ENCODE peak calls at places on chromosomes 5 and 9, in seven cellular contexts. R is AG04450, Y is heart right ventricle, S is ovary, P is OCI-LY7, E is BJ, L is MM.1S. F is an unnamed sample.

GRCh38 chr9:38768351-38768761 is 48.4 kb upstream of the FAM240B start:
- DNase-seq in Y (no peak), S (no peak), L (no peak), P (no peak), E (no peak), R (no peak), F (no peak)

GRCh38 chr5:155270737-155271136 is 257.2 kb downstream of the KIF4B start:
- DNase-seq in P (no peak), R (no peak), L (no peak), S (no peak), Y (no peak), E (no peak), F (no peak)

GRCh38 chr5:10366310-10367297 is 13.1 kb downstream of the MARCHF6 start:
- DNase-seq in P (no peak), Y (no peak), L (no peak), S (no peak), R (no peak), E (no peak), F (peak; percentile 75)

GRCh38 chr9:70256123-70256551 is 2.6 kb upstream of the SMC5 start:
- DNase-seq in P (no peak), S (no peak), Y (no peak), R (peak; percentile 61), L (no peak), E (no peak), F (peak; percentile 79)

GRCh38 chr5:154858972-154859950 is 834 bp downstream of the CNOT8 start:
- DNase-seq in Y (no peak), S (no peak), E (no peak), R (no peak), P (peak; percentile 74), L (peak; percentile 30), F (peak; percentile 28)

GRCh38 chr9:82490019-82490499 is 501.5 kb downstream of the SPATA31D1 start:
- DNase-seq in S (no peak), E (peak; percentile 51), P (no peak), Y (no peak), R (peak; percentile 53), L (no peak), F (peak; percentile 23)

GRCh38 chr9:113957778-113958430 is 81.8 kb downstream of the ZNF618 start:
- DNase-seq in L (no peak), R (peak; percentile 60), Y (no peak), S (no peak), P (no peak), E (peak; percentile 80), F (peak; percentile 84)

GRCh38 chr9:20188616-20189212 is 399.9 kb upstream of the SLC24A2 start:
- DNase-seq in L (no peak), S (no peak), Y (no peak), P (no peak), R (no peak), E (no peak), F (no peak)

GRCh38 chr9:89815903-89816573 is 211.2 kb downstream of the GADD45G start:
- DNase-seq in L (peak; percentile 14), R (no peak), E (no peak), Y (peak; percentile 56), P (peak; percentile 56), S (peak; percentile 80), F (no peak)

GRCh38 chr5:8660133-8660893 is 791.4 kb downstream of the MTRR start:
- DNase-seq in E (no peak), L (no peak), Y (no peak), S (no peak), R (peak; percentile 10), P (no peak), F (no peak)

GRCh38 chr9:91555132-91555531 is 131.5 kb upstream of the NFIL3 start:
- DNase-seq in E (no peak), S (no peak), R (no peak), L (no peak), P (no peak), Y (no peak), F (peak; percentile 42)

GRCh38 chr5:158020555-158021418 is 161.8 kb upstream of the CLINT1 start:
- DNase-seq in E (no peak), R (no peak), Y (no peak), P (no peak), S (no peak), L (no peak), F (no peak)

GRCh38 chr5:38793099-38793498 is 52.7 kb upstream of the OSMR start:
- DNase-seq in R (no peak), E (no peak), P (no peak), Y (no peak), S (no peak), L (no peak), F (no peak)

GRCh38 chr9:138104251-138105122 is 226.9 kb downstream of the CACNA1B start:
- DNase-seq in R (no peak), L (no peak), Y (no peak), P (no peak), E (no peak), S (no peak), F (no peak)

GRCh38 chr5:113216545-113216944 is 218.2 kb downstream of the TSSK1B start:
- DNase-seq in R (no peak), E (no peak), P (no peak), L (no peak), Y (no peak), S (no peak), F (no peak)

GRCh38 chr5:55568629-55569512 is 34.1 kb upstream of the PLPP1 start:
- DNase-seq in E (no peak), P (no peak), S (no peak), L (no peak), Y (no peak), R (no peak), F (peak; percentile 21)

GRCh38 chr9:86045654-86046053 is 53.7 kb downstream of the GOLM1 start:
- DNase-seq in L (no peak), S (no peak), R (no peak), Y (no peak), P (no peak), E (no peak), F (no peak)

GRCh38 chr9:86046080-86046636 is 53.2 kb downstream of the GOLM1 start:
- DNase-seq in Y (no peak), E (no peak), S (no peak), L (no peak), P (no peak), R (no peak), F (no peak)

GRCh38 chr9:86042226-86042625 is 57.1 kb downstream of the GOLM1 start:
- DNase-seq in R (no peak), E (no peak), P (no peak), Y (no peak), S (no peak), L (no peak), F (no peak)

GRCh38 chr9:86043586-86043985 is 55.8 kb downstream of the GOLM1 start:
- DNase-seq in E (no peak), S (no peak), R (no peak), L (no peak), Y (no peak), P (no peak), F (no peak)

GRCh38 chr9:86043999-86044398 is 55.4 kb downstream of the GOLM1 start:
- DNase-seq in S (no peak), E (no peak), P (no peak), R (no peak), L (no peak), Y (no peak), F (peak; percentile 10)
- TF ChIP-seq CTCF in S (no peak), E (no peak), P (no peak), R (no peak), L (no peak), Y (no peak), F (no peak)

DNA sequence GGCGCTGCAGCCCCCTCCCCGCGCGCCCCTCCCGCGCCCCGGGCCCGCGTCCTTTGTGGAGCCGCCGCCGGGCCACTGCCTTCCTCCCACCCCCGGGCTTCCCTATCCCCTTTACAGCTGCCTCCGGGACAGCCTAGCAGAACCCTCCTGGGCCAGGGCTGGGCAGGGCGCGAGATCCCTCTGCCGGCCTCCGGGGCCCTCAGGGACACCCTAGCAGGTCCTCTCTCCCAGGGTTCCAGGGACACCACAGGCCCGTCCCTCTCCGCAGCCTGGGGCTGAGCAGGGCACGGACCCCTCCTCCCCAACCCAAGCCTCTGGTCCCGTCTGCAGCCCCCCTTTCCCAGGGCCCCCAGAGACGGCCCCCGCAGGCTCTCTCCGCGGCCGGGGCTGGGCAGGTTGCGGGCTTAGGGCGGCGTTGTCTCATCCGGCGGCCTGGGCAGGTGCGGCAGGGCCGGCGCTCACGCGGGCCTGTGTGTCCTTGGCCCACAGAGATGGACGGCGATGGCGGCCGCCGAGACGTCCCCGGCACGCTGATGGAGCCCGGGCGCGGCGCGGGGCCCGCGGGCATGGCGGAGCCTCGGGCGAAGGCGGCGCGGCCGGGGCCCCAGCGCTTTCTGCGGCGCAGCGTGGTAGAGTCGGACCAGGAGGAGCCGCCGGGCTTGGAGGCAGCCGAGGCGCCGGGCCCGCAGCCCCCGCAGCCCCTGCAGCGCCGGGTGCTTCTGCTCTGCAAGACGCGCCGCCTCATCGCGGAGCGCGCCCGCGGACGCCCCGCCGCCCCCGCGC is 691 bp downstream of the WNK2 start:
- DNase-seq in P (no peak), Y (peak; percentile 13), E (no peak), R (no peak), S (peak; percentile 47), L (no peak), F (no peak)
- H3K4me3 ChIP-seq in P (peak overlapping the region; percentile 70), Y (peak overlapping the region; percentile 64), E (no peak overlapping the region), R (no peak overlapping the region), S (peak overlapping the region; percentile 40), L (no peak overlapping the region), F (no peak overlapping the region)

DNA sequence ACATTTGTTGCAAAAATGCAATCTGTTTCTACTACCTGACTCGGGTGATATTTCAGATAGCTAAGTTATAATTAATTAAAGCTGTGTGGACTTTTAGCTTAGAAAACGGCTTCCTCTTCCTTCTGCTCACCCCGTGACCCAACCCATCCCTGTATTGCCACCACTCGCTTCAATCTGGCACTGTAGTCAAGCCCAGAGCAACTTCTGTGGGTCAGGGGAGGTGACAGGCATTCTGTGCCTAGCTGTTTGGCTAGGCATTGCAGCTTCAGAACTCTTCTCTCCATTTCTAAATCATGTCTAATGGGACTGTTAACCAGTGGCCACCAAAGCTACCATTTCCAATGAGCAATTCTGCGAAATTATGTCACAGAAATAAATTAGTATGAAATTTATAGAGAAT is 179.7 kb upstream of the TLX3 start:
- DNase-seq in S (no peak), P (no peak), Y (no peak), L (no peak), R (no peak), E (no peak), F (no peak)
- TF ChIP-seq CTCF in S (no peak), P (no peak), Y (no peak), L (no peak), R (no peak), E (no peak), F (no peak)

GRCh38 chr5:24749701-24750100 is 104.9 kb upstream of the CDH10 start:
- DNase-seq in Y (no peak), E (no peak), R (no peak), S (no peak), L (no peak), P (no peak), F (peak; percentile 4)
- H3K4me3 ChIP-seq in Y (no peak overlapping the region), E (no peak overlapping the region), R (no peak overlapping the region), S (no peak overlapping the region), L (no peak overlapping the region), P (no peak overlapping the region), F (no peak overlapping the region)

F was measured in cardiac fibroblast.